ENCODE peak calls at places on chromosomes 11 and 22, in six cellular contexts. N is CD4-positive, alpha-beta T cell; G is C1 segment of cervical spinal cord; M is GM04504; U is mucosa of gallbladder; Z is Panc1. V is an unnamed sample.

GRCh38 chr22:49303781-49304461 is 523.8 kb downstream of the BRD1 start:
- DNase-seq in N (no peak), G (no peak), M (no peak), U (peak), Z (no peak), V (no peak)

GRCh38 chr11:117548876-117549275 is 221.2 kb downstream of the CEP164 start:
- DNase-seq in N (no peak), G (no peak), M (no peak), U (no peak), Z (no peak), V (no peak)

GRCh38 chr11:118914178-118914918 is 11.4 kb downstream of the BCL9L start:
- DNase-seq in N (peak), G (peak), M (no peak), U (peak), Z (no peak), V (peak)

GRCh38 chr22:41447435-41448188 is 1.0 kb upstream of the TOB2 start:
- DNase-seq in N (peak), G (peak), M (no peak), U (peak), Z (no peak), V (no peak)

GRCh38 chr11:121692236-121692635 is 239.5 kb upstream of the SORL1-AS1 start:
- DNase-seq in N (no peak), G (no peak), M (no peak), U (no peak), Z (no peak), V (no peak)

GRCh38 chr11:81255905-81256304 is 1477.8 kb downstream of the FAM181B start:
- DNase-seq in N (no peak), G (no peak), M (no peak), U (no peak), Z (no peak), V (no peak)

GRCh38 chr22:26658671-26659478 is 1.5 kb downstream of the MIAT start:
- DNase-seq in N (peak), G (peak), M (peak), U (no peak), Z (no peak), V (peak)

GRCh38 chr11:17504330-17505107 is 27.9 kb upstream of the ABCC8 start:
- DNase-seq in N (peak), G (peak), M (peak), U (peak), Z (no peak), V (peak)

GRCh38 chr11:62431171-62431895 is 12.5 kb downstream of the SCGB1A1 start:
- DNase-seq in N (no peak), G (no peak), M (peak), U (no peak), Z (no peak), V (peak)

GRCh38 chr11:77146261-77147035 is 18.4 kb downstream of the MYO7A start:
- DNase-seq in N (no peak), G (no peak), M (no peak), U (no peak), Z (no peak), V (no peak)

GRCh38 chr11:35714882-35715612 is 52.5 kb downstream of the TRIM44 start:
- DNase-seq in N (no peak), G (peak), M (peak), U (no peak), Z (no peak), V (no peak)

GRCh38 chr11:88315015-88315414 is 22.5 kb downstream of the CTSC start:
- DNase-seq in N (no peak), G (no peak), M (no peak), U (no peak), Z (no peak), V (no peak)